ENCODE peak calls at places on chromosomes 4 and X, in eight cellular contexts. H is activated T-helper 1 cell treated with anti-CD3 and anti-CD28 coated beads, Interleukin-12 subunit alpha, Interleukin-12 subunit beta, Interleukin-2, Interleukin-4 antibody, amounts not matched to agents 30 ng/mL and 10 ng/mL and 1 ng/mL, durations not matched to agents 14 hours and 24 hours and 36 hours; F is EL; L is IMR-90; K is body of pancreas; Y is lower leg skin; O is NCI-H774; E is progenitor cell of endocrine pancreas. N is an unnamed sample.

GRCh38 chr4:1578968-1579833 is 104.9 kb downstream of the FAM53A start:
- DNase-seq in H (peak; percentile 54), F (peak; percentile 74), L (peak; percentile 28), K (peak; percentile 66), Y (peak; percentile 80), O (no peak), E (peak; percentile 47), N (no peak)

GRCh38 chrX:38038501-38038900 is 32.1 kb downstream of the SYTL5 start:
- DNase-seq in H (no peak), F (no peak), L (no peak), K (no peak), Y (no peak), O (no peak), E (no peak), N (no peak)

GRCh38 chr4:83906561-83906960 is 370.7 kb downstream of the GPAT3 start:
- DNase-seq in H (no peak), F (peak; percentile 25), L (peak; percentile 43), K (no peak), Y (no peak), O (no peak), E (no peak), N (no peak)

GRCh38 chr4:128427832-128428366 is 140.3 kb upstream of the PGRMC2 start:
- DNase-seq in H (no peak), F (peak; percentile 77), L (peak; percentile 68), K (peak; percentile 75), Y (no peak), O (no peak), E (no peak), N (no peak)

GRCh38 chr4:54082168-54082567 is 17.8 kb upstream of the CHIC2 start:
- DNase-seq in H (no peak), F (peak; percentile 99), L (peak; percentile 100), K (peak; percentile 59), Y (peak; percentile 72), O (no peak), E (no peak), N (no peak)

GRCh38 chr4:8069102-8069752 is 89.4 kb downstream of the ABLIM2 start:
- DNase-seq in H (no peak), F (no peak), L (no peak), K (no peak), Y (no peak), O (no peak), E (no peak), N (no peak)

GRCh38 chr4:99529218-99529617 is 18.4 kb downstream of the C4orf17 start:
- DNase-seq in H (no peak), F (no peak), L (no peak), K (no peak), Y (no peak), O (no peak), E (no peak), N (no peak)

GRCh38 chr4:169314906-169315305 is 44.1 kb upstream of the SH3RF1 start:
- DNase-seq in H (no peak), F (peak; percentile 81), L (peak; percentile 70), K (peak; percentile 92), Y (peak; percentile 37), O (peak; percentile 24), E (no peak), N (peak; percentile 40)

GRCh38 chrX:55907968-55908607 is 190.5 kb downstream of the RRAGB start:
- DNase-seq in H (peak; percentile 33), F (peak; percentile 22), L (no peak), K (peak; percentile 55), Y (peak; percentile 31), O (no peak), E (peak; percentile 51), N (peak; percentile 0)

GRCh38 chr4:155781432-155781831 is 22.6 kb downstream of the GUCY1B1 start:
- DNase-seq in H (no peak), F (no peak), L (no peak), K (no peak), Y (no peak), O (no peak), E (no peak), N (no peak)

GRCh38 chr4:48421101-48421500 is 62.0 kb upstream of the SLC10A4 start:
- DNase-seq in H (no peak), F (no peak), L (no peak), K (no peak), Y (no peak), O (no peak), E (no peak), N (no peak)

GRCh38 chrX:71251456-71251973 is 2.4 kb downstream of the ZMYM3 start:
- DNase-seq in H (no peak), F (no peak), L (no peak), K (no peak), Y (no peak), O (no peak), E (no peak), N (no peak)

GRCh38 chrX:37603938-37604409 is 32.5 kb downstream of the LANCL3 start:
- DNase-seq in H (no peak), F (no peak), L (no peak), K (no peak), Y (no peak), O (no peak), E (no peak), N (no peak)

GRCh38 chr4:181784881-181785280 is 458.3 kb upstream of the TENM3 start:
- DNase-seq in H (no peak), F (no peak), L (no peak), K (no peak), Y (no peak), O (no peak), E (no peak), N (no peak)